ENCODE peak calls at places on chromosome X, in nine cellular contexts. O is NCI-H1417; J is stimulated activated CD4-positive, alpha-beta T cell treated with anti-CD3 and anti-CD28 coated beads, Interleukin-2, amount 100 ng/mL, for 48 hours; T is activated CD8-positive, alpha-beta T cell treated with anti-CD3 and anti-CD28 coated beads, Interleukin-2, amount 10 ng/mL, durations not matched to agents 7 days and 5 days; A is caudate nucleus; P is Karpas-422; B is activated T-cell treated with anti-CD3 and anti-CD28 coated beads, Interleukin-2, amount 50 U/mL, for 72 hours; Y is retinal pigment epithelial cell; Z is HuH-7. E is an unnamed sample.

GRCh38 chrX:115561605-115562491 is 874 bp downstream of the PLS3 start:
- DNase-seq in A (peak; percentile 27), T (no peak), P (no peak), Y (no peak), O (peak; percentile 80), J (no peak), Z (peak; percentile 32), B (peak; percentile 5), E (peak; percentile 44)

GRCh38 chrX:123173833-123174232 is 10.2 kb upstream of the GRIA3 start:
- DNase-seq in Z (no peak), P (peak; percentile 71), Y (no peak), A (no peak), J (no peak), O (no peak), B (no peak), T (no peak), E (peak; percentile 0)

GRCh38 chrX:130110379-130111219 is at the start of gene ELF4:
- DNase-seq in P (peak; percentile 86), Y (no peak), T (peak; percentile 57), O (peak; percentile 77), B (peak; percentile 62), Z (peak; percentile 81), A (no peak), J (no peak), E (peak; percentile 50)

GRCh38 chrX:74018253-74018652 is 285.7 kb upstream of the ZCCHC13 start:
- DNase-seq in J (no peak), T (no peak), Z (no peak), Y (no peak), P (peak; percentile 29), B (no peak), O (no peak), A (no peak), E (no peak)

GRCh38 chrX:119790977-119791436 is 423 bp downstream of the RPL39 start:
- DNase-seq in A (peak; percentile 36), T (peak; percentile 49), O (peak; percentile 85), Y (no peak), J (peak; percentile 19), Z (no peak), B (no peak), P (peak; percentile 48), E (peak; percentile 17)

GRCh38 chrX:55787063-55787462 is 69.5 kb downstream of the RRAGB start:
- DNase-seq in J (no peak), T (no peak), A (no peak), O (no peak), Y (no peak), B (no peak), P (no peak), Z (no peak), E (no peak)

GRCh38 chrX:22124098-22124497 is 92.0 kb downstream of the PHEX start:
- DNase-seq in J (no peak), A (no peak), B (no peak), Y (no peak), Z (no peak), O (no peak), T (no peak), P (no peak), E (peak; percentile 24)

GRCh38 chrX:54048413-54048812 is 4.1 kb upstream of the PHF8 start:
- DNase-seq in T (no peak), Y (no peak), P (no peak), B (no peak), J (no peak), O (no peak), A (no peak), Z (no peak), E (no peak)

GRCh38 chrX:19867411-19867732 is 20.0 kb downstream of the SH3KBP1 start:
- DNase-seq in B (no peak), T (no peak), A (no peak), Y (no peak), P (no peak), O (no peak), Z (no peak), J (no peak), E (peak; percentile 49)

GRCh38 chrX:1925053-1925481 is 310.2 kb downstream of the ASMT start:
- DNase-seq in O (peak; percentile 61), J (no peak), B (no peak), Y (no peak), P (no peak), Z (no peak), T (no peak), A (no peak), E (no peak)

GRCh38 chrX:14616876-14617275 is 87.5 kb downstream of the GLRA2 start:
- DNase-seq in T (no peak), Y (no peak), B (no peak), O (no peak), J (no peak), Z (no peak), A (no peak), P (peak; percentile 26), E (peak; percentile 72)

GRCh38 chrX:123581586-123581985 is 151.3 kb downstream of the THOC2 start:
- DNase-seq in Y (no peak), A (no peak), J (no peak), B (no peak), P (peak; percentile 52), T (no peak), Z (no peak), O (no peak), E (no peak)

GRCh38 chrX:118974908-118975671 is 672 bp downstream of the LONRF3 start:
- DNase-seq in A (peak; percentile 16), P (no peak), J (peak; percentile 23), B (peak; percentile 50), Y (no peak), T (peak; percentile 49), Z (peak; percentile 60), O (peak; percentile 66), E (peak; percentile 10)

GRCh38 chrX:23815376-23815775 is 32.4 kb downstream of the SAT1 start:
- DNase-seq in P (no peak), T (no peak), O (no peak), J (no peak), B (no peak), A (no peak), Y (no peak), Z (no peak), E (no peak)

GRCh38 chrX:154002215-154002719 is 17.4 kb downstream of the IRAK1 start:
- DNase-seq in B (peak; percentile 64), O (no peak), J (no peak), P (peak; percentile 71), A (no peak), Y (no peak), Z (no peak), T (peak; percentile 67), E (peak; percentile 48)

GRCh38 chrX:2928583-2929434 is at the start of gene ARSD:
- DNase-seq in B (peak; percentile 58), O (no peak), J (peak; percentile 21), Y (peak; percentile 84), A (peak; percentile 26), T (peak; percentile 81), P (no peak), Z (peak; percentile 63), E (peak; percentile 92)

GRCh38 chrX:21373637-21374162 is 518 bp upstream of the CNKSR2 start:
- DNase-seq in Z (no peak), A (no peak), B (peak; percentile 31), J (no peak), O (no peak), Y (no peak), T (peak; percentile 34), P (no peak), E (no peak)

GRCh38 chrX:1521459-1521956 is 15.5 kb downstream of the P2RY8 start:
- DNase-seq in T (peak; percentile 89), B (peak; percentile 66), J (peak; percentile 43), O (no peak), Y (no peak), A (no peak), P (peak; percentile 97), Z (no peak), E (no peak)

GRCh38 chrX:38627683-38628082 is 66.3 kb downstream of the TSPAN7 start:
- DNase-seq in T (peak; percentile 34), Y (no peak), A (no peak), P (peak; percentile 76), B (peak; percentile 33), O (no peak), J (peak; percentile 17), Z (peak; percentile 3), E (peak; percentile 3)

GRCh38 chrX:57528670-57529255 is 63.0 kb upstream of the ZXDB start:
- DNase-seq in B (peak; percentile 4), Z (no peak), Y (no peak), T (peak; percentile 21), O (no peak), J (peak; percentile 13), P (peak; percentile 69), A (no peak), E (no peak)

GRCh38 chrX:130190801-130191200 is 19.0 kb downstream of the RAB33A start:
- DNase-seq in T (no peak), O (no peak), Y (no peak), J (no peak), Z (no peak), B (no peak), A (no peak), P (no peak), E (no peak)

GRCh38 chrX:19799319-19800182 is 87.8 kb downstream of the SH3KBP1 start:
- DNase-seq in Y (no peak), J (peak; percentile 10), B (peak; percentile 47), Z (no peak), A (no peak), T (peak; percentile 64), P (no peak), O (peak; percentile 28), E (peak; percentile 69)

GRCh38 chrX:10797493-10797892 is 177.1 kb upstream of the MID1 start:
- DNase-seq in P (no peak), Z (no peak), O (no peak), B (no peak), T (no peak), J (no peak), A (no peak), Y (no peak), E (peak; percentile 35)

GRCh38 chrX:104310084-104310483 is 55.4 kb upstream of the ESX1 start:
- DNase-seq in O (no peak), P (peak; percentile 42), B (no peak), J (no peak), Y (no peak), A (peak; percentile 1), T (no peak), Z (peak; percentile 4), E (peak; percentile 54)

GRCh38 chrX:147899715-147900114 is 12.0 kb upstream of the FMR1 start:
- DNase-seq in B (no peak), O (no peak), Z (no peak), Y (no peak), P (no peak), T (no peak), J (no peak), A (no peak), E (no peak)

GRCh38 chrX:39677987-39678840 is 419.5 kb downstream of the BCOR start:
- DNase-seq in O (no peak), T (no peak), P (peak; percentile 15), B (no peak), J (no peak), Y (no peak), Z (no peak), A (peak; percentile 69), E (no peak)

GRCh38 chrX:107857815-107858214 is 32.1 kb downstream of the MID2 start:
- DNase-seq in Z (no peak), B (no peak), A (no peak), T (no peak), P (no peak), Y (no peak), J (no peak), O (peak; percentile 49), E (no peak)

GRCh38 chrX:131621650-131622049 is 77.8 kb downstream of the OR13H1 start:
- DNase-seq in A (no peak), J (no peak), O (no peak), P (peak; percentile 4), B (no peak), Z (no peak), Y (no peak), T (no peak), E (peak; percentile 7)

GRCh38 chrX:68732906-68733493 is 85.5 kb downstream of the STARD8 start:
- DNase-seq in Y (no peak), J (peak; percentile 81), B (peak; percentile 74), T (peak; percentile 69), A (peak; percentile 2), O (peak; percentile 6), P (peak; percentile 89), Z (peak; percentile 52), E (peak; percentile 34)

GRCh38 chrX:7083468-7084396 is 63.8 kb upstream of the STS start:
- DNase-seq in J (peak; percentile 37), Z (no peak), Y (peak; percentile 45), P (peak; percentile 96), T (peak; percentile 70), A (no peak), O (no peak), B (peak; percentile 82), E (peak; percentile 83)

GRCh38 chrX:34555481-34555880 is 101.6 kb downstream of the TMEM47 start:
- DNase-seq in T (no peak), B (no peak), A (no peak), O (no peak), Z (no peak), J (no peak), Y (no peak), P (no peak), E (no peak)

E was measured in fibroblast of lung.